ENCODE peak calls at places on chromosomes 13 and 19, in five cellular contexts. One of them, this sample, is unnamed.

GRCh38 chr19:2353895-2354592 is 6.0 kb upstream of the TMPRSS9 start:
- DNase-seq in colonic mucosa: no peak
- DNase-seq in heart left ventricle: no peak
- DNase-seq in sigmoid colon: no peak
- DNase-seq in cardiac muscle cell: no peak
- DNase-seq in this sample: no peak

GRCh38 chr13:73542446-73542845 is 483.6 kb downstream of the KLF5 start:
- DNase-seq in colonic mucosa: no peak
- DNase-seq in sigmoid colon: no peak
- DNase-seq in heart left ventricle: no peak
- DNase-seq in cardiac muscle cell: no peak
- DNase-seq in this sample: no peak

GRCh38 chr13:27834095-27834494 is 41.8 kb downstream of the GSX1 start:
- DNase-seq in cardiac muscle cell: no peak
- DNase-seq in sigmoid colon: peak; percentile 8
- DNase-seq in colonic mucosa: no peak
- DNase-seq in heart left ventricle: no peak
- DNase-seq in this sample: no peak

GRCh38 chr19:2446390-2446789 is 10.4 kb downstream of the LMNB2 start:
- DNase-seq in heart left ventricle: peak; percentile 59
- DNase-seq in colonic mucosa: no peak
- DNase-seq in sigmoid colon: no peak
- DNase-seq in cardiac muscle cell: no peak
- DNase-seq in this sample: no peak

GRCh38 chr19:54532528-54532927 is 29.9 kb downstream of the LAIR2 start:
- DNase-seq in sigmoid colon: no peak
- DNase-seq in heart left ventricle: no peak
- DNase-seq in cardiac muscle cell: no peak
- DNase-seq in colonic mucosa: no peak
- DNase-seq in this sample: no peak

GRCh38 chr13:75635101-75635620 is 969 bp upstream of the LMO7 start:
- DNase-seq in heart left ventricle: no peak
- DNase-seq in colonic mucosa: no peak
- DNase-seq in cardiac muscle cell: no peak
- DNase-seq in sigmoid colon: no peak
- DNase-seq in this sample: peak; percentile 38

GRCh38 chr19:56312337-56312736 is 2.3 kb downstream of the ZSCAN5A start:
- DNase-seq in heart left ventricle: no peak
- DNase-seq in sigmoid colon: no peak
- DNase-seq in colonic mucosa: no peak
- DNase-seq in cardiac muscle cell: no peak
- DNase-seq in this sample: no peak

GRCh38 chr19:5407356-5407755 is 47.9 kb upstream of the ZNRF4 start:
- DNase-seq in heart left ventricle: no peak
- DNase-seq in cardiac muscle cell: peak; percentile 11
- DNase-seq in colonic mucosa: no peak
- DNase-seq in sigmoid colon: no peak
- DNase-seq in this sample: no peak

GRCh38 chr19:10895920-10896319 is 24.6 kb downstream of the CARM1 start:
- DNase-seq in colonic mucosa: no peak
- DNase-seq in heart left ventricle: no peak
- DNase-seq in sigmoid colon: no peak
- DNase-seq in cardiac muscle cell: no peak
- DNase-seq in this sample: no peak

GRCh38 chr13:98202026-98202425 is 25.0 kb upstream of the RNF113B start:
- DNase-seq in sigmoid colon: no peak
- DNase-seq in cardiac muscle cell: no peak
- DNase-seq in colonic mucosa: peak; percentile 52
- DNase-seq in heart left ventricle: no peak
- DNase-seq in this sample: no peak

GRCh38 chr19:5967994-5968430 is 9.9 kb downstream of the RANBP3 start:
- DNase-seq in sigmoid colon: peak; percentile 85
- DNase-seq in heart left ventricle: peak; percentile 68
- DNase-seq in cardiac muscle cell: peak; percentile 90
- DNase-seq in colonic mucosa: peak; percentile 90
- DNase-seq in this sample: peak; percentile 46

GRCh38 chr19:5655412-5655811 is 24.9 kb downstream of the MICOS13 start:
- DNase-seq in sigmoid colon: no peak
- DNase-seq in cardiac muscle cell: no peak
- DNase-seq in heart left ventricle: no peak
- DNase-seq in colonic mucosa: no peak
- DNase-seq in this sample: no peak

GRCh38 chr13:33126909-33127607 is 110.8 kb downstream of the KL start:
- DNase-seq in colonic mucosa: no peak
- DNase-seq in cardiac muscle cell: peak; percentile 55
- DNase-seq in heart left ventricle: peak; percentile 69
- DNase-seq in sigmoid colon: peak; percentile 75
- DNase-seq in this sample: no peak

GRCh38 chr19:10013834-10014618 is 743 bp downstream of the RDH8 start:
- DNase-seq in colonic mucosa: no peak
- DNase-seq in sigmoid colon: no peak
- DNase-seq in heart left ventricle: no peak
- DNase-seq in cardiac muscle cell: no peak
- DNase-seq in this sample: no peak

GRCh38 chr19:33194527-33194883 is 375 bp downstream of the LRP3 start:
- DNase-seq in colonic mucosa: no peak
- DNase-seq in heart left ventricle: peak; percentile 63
- DNase-seq in sigmoid colon: no peak
- DNase-seq in cardiac muscle cell: peak; percentile 21
- DNase-seq in this sample: peak; percentile 31

GRCh38 chr13:113178070-113178895 is 19.8 kb downstream of the PROZ start:
- DNase-seq in sigmoid colon: no peak
- DNase-seq in heart left ventricle: no peak
- DNase-seq in colonic mucosa: no peak
- DNase-seq in cardiac muscle cell: peak; percentile 86
- DNase-seq in this sample: peak; percentile 64
- H3K36me3 ChIP-seq in sigmoid colon: peaks cover 90% of the 10 kb centered on the region
- H3K36me3 ChIP-seq in heart left ventricle: peaks cover 92% of the 10 kb centered on the region
- H3K36me3 ChIP-seq in colonic mucosa: no peaks in the 10 kb centered on the region
- H3K36me3 ChIP-seq in cardiac muscle cell: peaks cover 28% of the 10 kb centered on the region
- H3K36me3 ChIP-seq in this sample: peaks cover 87% of the 10 kb centered on the region

GRCh38 chr13:62687727-62688126 is 1272.1 kb upstream of the PCDH20 start:
- DNase-seq in heart left ventricle: no peak
- DNase-seq in cardiac muscle cell: no peak
- DNase-seq in sigmoid colon: no peak
- DNase-seq in colonic mucosa: no peak
- DNase-seq in this sample: no peak

GRCh38 chr13:62678039-62678438 is 1262.4 kb upstream of the PCDH20 start:
- DNase-seq in heart left ventricle: no peak
- DNase-seq in sigmoid colon: no peak
- DNase-seq in colonic mucosa: no peak
- DNase-seq in cardiac muscle cell: no peak
- DNase-seq in this sample: no peak

GRCh38 chr13:62684359-62684758 is 1268.7 kb upstream of the PCDH20 start:
- DNase-seq in cardiac muscle cell: no peak
- DNase-seq in colonic mucosa: no peak
- DNase-seq in sigmoid colon: no peak
- DNase-seq in heart left ventricle: no peak
- DNase-seq in this sample: no peak

DNA sequence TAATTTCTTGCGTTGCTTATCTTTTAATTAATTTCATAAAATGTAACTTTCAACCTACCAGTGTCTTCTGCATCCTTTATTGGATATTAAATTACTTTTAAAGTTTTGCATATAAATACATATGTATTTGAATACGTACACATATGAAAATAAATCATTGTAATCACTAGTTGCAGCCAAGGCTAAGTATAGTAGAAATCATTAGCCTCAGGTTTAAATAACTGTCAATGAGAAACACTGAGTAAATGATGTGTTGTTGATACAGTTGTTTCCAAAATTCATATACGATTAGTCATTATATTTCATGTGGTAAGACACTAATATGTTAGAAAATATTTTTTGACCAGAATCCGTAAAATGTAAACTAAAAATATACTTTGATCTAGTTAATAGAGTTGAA is 1267.1 kb upstream of the PCDH20 start:
- DNase-seq in sigmoid colon: no peak
- DNase-seq in cardiac muscle cell: no peak
- DNase-seq in heart left ventricle: no peak
- DNase-seq in colonic mucosa: no peak
- DNase-seq in this sample: no peak
- H3K4me3 ChIP-seq in sigmoid colon: no peak overlapping the region
- H3K4me3 ChIP-seq in cardiac muscle cell: no peak overlapping the region
- H3K4me3 ChIP-seq in heart left ventricle: no peak overlapping the region
- H3K4me3 ChIP-seq in colonic mucosa: no peak overlapping the region
- H3K4me3 ChIP-seq in this sample: no peak overlapping the region

DNA sequence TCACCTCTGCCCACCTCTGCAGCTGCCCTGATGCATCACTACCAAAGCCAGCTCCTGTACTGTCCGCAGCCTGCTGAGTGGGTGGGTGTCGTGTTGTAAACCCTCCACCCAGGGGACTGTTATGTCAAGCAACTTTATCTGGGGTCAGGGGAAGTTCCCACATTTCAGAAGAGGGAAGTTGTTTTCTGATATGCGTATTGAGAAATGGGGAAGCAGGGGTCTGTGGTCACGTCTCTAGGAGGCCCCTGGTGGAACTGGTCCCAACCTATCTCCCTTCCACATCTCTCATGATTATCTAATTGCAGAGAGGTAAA is 31.2 kb downstream of the CLEC17A start:
- DNase-seq in sigmoid colon: no peak
- DNase-seq in cardiac muscle cell: no peak
- DNase-seq in colonic mucosa: no peak
- DNase-seq in heart left ventricle: no peak
- DNase-seq in this sample: no peak
- H3K9me3 ChIP-seq in sigmoid colon: no peaks in the 10 kb centered on the region
- H3K9me3 ChIP-seq in cardiac muscle cell: no peaks in the 10 kb centered on the region
- H3K9me3 ChIP-seq in colonic mucosa: no peaks in the 10 kb centered on the region
- H3K9me3 ChIP-seq in heart left ventricle: peaks cover 5% of the 10 kb centered on the region
- H3K9me3 ChIP-seq in this sample: no peaks in the 10 kb centered on the region

DNA sequence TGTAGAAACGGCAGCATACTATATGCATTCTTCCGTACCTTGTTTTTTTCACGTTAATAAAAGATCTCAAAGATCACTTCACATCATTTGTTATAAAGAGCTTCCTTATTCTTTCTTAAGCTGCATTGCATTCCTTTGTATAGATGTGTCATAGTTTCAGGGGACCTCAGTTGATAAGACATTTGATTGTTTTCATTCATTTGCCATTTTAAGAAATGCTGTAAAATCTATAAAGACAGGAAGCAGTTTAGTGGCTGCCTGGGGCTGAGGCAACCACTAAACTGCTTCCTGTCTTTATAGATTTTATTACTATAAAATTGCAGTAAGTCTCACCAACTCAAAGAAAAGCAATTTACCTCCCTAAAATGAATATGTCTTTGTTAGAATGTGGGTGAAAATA is 59.4 kb downstream of the ZDHHC20 start:
- DNase-seq in cardiac muscle cell: peak; percentile 22
- DNase-seq in heart left ventricle: no peak
- DNase-seq in colonic mucosa: no peak
- DNase-seq in sigmoid colon: no peak
- DNase-seq in this sample: no peak
- H3K36me3 ChIP-seq in cardiac muscle cell: peaks cover 17% of the 10 kb centered on the region
- H3K36me3 ChIP-seq in heart left ventricle: peaks cover 67% of the 10 kb centered on the region
- H3K36me3 ChIP-seq in colonic mucosa: no peaks in the 10 kb centered on the region
- H3K36me3 ChIP-seq in sigmoid colon: peaks cover 39% of the 10 kb centered on the region
- H3K36me3 ChIP-seq in this sample: peaks cover 10% of the 10 kb centered on the region

GRCh38 chr19:53374288-53374687 is 8.8 kb downstream of the ZNF525 start:
- DNase-seq in heart left ventricle: no peak
- DNase-seq in colonic mucosa: no peak
- DNase-seq in sigmoid colon: no peak
- DNase-seq in cardiac muscle cell: no peak
- DNase-seq in this sample: no peak
- H3K4me3 ChIP-seq in heart left ventricle: no peak overlapping the region
- H3K4me3 ChIP-seq in colonic mucosa: no peak overlapping the region
- H3K4me3 ChIP-seq in sigmoid colon: no peak overlapping the region
- H3K4me3 ChIP-seq in cardiac muscle cell: no peak overlapping the region
- H3K4me3 ChIP-seq in this sample: no peak overlapping the region

GRCh38 chr19:52336117-52336811 is at the start of gene ZNF610:
- DNase-seq in colonic mucosa: peak; percentile 92
- DNase-seq in cardiac muscle cell: peak; percentile 90
- DNase-seq in sigmoid colon: peak; percentile 94
- DNase-seq in heart left ventricle: peak; percentile 94
- DNase-seq in this sample: peak; percentile 86

GRCh38 chr19:52335768-52336116 is 301 bp upstream of the ZNF610 start:
- DNase-seq in cardiac muscle cell: no peak
- DNase-seq in heart left ventricle: no peak
- DNase-seq in colonic mucosa: no peak
- DNase-seq in sigmoid colon: no peak
- DNase-seq in this sample: no peak

GRCh38 chr19:52336976-52337375 is 933 bp downstream of the ZNF610 start:
- DNase-seq in colonic mucosa: no peak
- DNase-seq in sigmoid colon: no peak
- DNase-seq in heart left ventricle: no peak
- DNase-seq in cardiac muscle cell: peak; percentile 17
- DNase-seq in this sample: no peak

GRCh38 chr19:52331757-52332156 is 4.3 kb upstream of the ZNF610 start:
- DNase-seq in colonic mucosa: no peak
- DNase-seq in heart left ventricle: no peak
- DNase-seq in sigmoid colon: no peak
- DNase-seq in cardiac muscle cell: peak; percentile 20
- DNase-seq in this sample: no peak
- H3K9me3 ChIP-seq in colonic mucosa: peaks cover 11% of the 10 kb centered on the region
- H3K9me3 ChIP-seq in heart left ventricle: peaks cover 74% of the 10 kb centered on the region
- H3K9me3 ChIP-seq in sigmoid colon: peaks cover 64% of the 10 kb centered on the region
- H3K9me3 ChIP-seq in cardiac muscle cell: peaks cover 3% of the 10 kb centered on the region
- H3K9me3 ChIP-seq in this sample: peaks cover 39% of the 10 kb centered on the region

GRCh38 chr19:16645140-16645539 is 14.8 kb downstream of the SMIM7 start:
- DNase-seq in cardiac muscle cell: no peak
- DNase-seq in heart left ventricle: no peak
- DNase-seq in colonic mucosa: no peak
- DNase-seq in sigmoid colon: no peak
- DNase-seq in this sample: no peak
- H3K36me3 ChIP-seq in cardiac muscle cell: peaks cover 37% of the 10 kb centered on the region
- H3K36me3 ChIP-seq in heart left ventricle: peaks cover 96% of the 10 kb centered on the region
- H3K36me3 ChIP-seq in colonic mucosa: peaks cover 6% of the 10 kb centered on the region
- H3K36me3 ChIP-seq in sigmoid colon: peaks cover 99% of the 10 kb centered on the region
- H3K36me3 ChIP-seq in this sample: peaks cover 86% of the 10 kb centered on the region